ENCODE peak calls at places on chromosomes 12 and 14, in eight cellular contexts. I is right cardiac atrium; H is heart left ventricle; L is right lobe of liver; F is endothelial cell of umbilical vein; Y is colonic mucosa; G is CD4-positive, alpha-beta memory T cell; N is mammary epithelial cell. M is an unnamed sample.

GRCh38 chr12:14313379-14313778 is 52.1 kb upstream of the ATF7IP start:
- DNase-seq in I (no peak), H (no peak), L (no peak), F (no peak), Y (no peak), G (no peak), N (peak; percentile 19), M (no peak)

GRCh38 chr14:55170526-55170925 is 20.9 kb downstream of the DLGAP5 start:
- DNase-seq in I (no peak), H (no peak), L (no peak), F (no peak), Y (no peak), G (no peak), N (no peak), M (no peak)

GRCh38 chr14:81313775-81314429 is 86.2 kb downstream of the STON2 start:
- DNase-seq in I (no peak), H (no peak), L (no peak), F (no peak), Y (no peak), G (no peak), N (peak; percentile 90), M (no peak)

GRCh38 chr12:28578361-28578760 is 388.1 kb downstream of the CCDC91 start:
- DNase-seq in I (no peak), H (no peak), L (no peak), F (no peak), Y (no peak), G (no peak), N (no peak), M (peak; percentile 31)

GRCh38 chr12:5511644-5512584 is 80.0 kb downstream of the NTF3 start:
- DNase-seq in I (peak; percentile 66), H (no peak), L (no peak), F (peak; percentile 26), Y (peak; percentile 52), G (no peak), N (no peak), M (no peak)

GRCh38 chr14:95291859-95292542 is 27.7 kb downstream of the CLMN start:
- DNase-seq in I (peak; percentile 75), H (peak; percentile 86), L (no peak), F (peak; percentile 62), Y (peak; percentile 70), G (no peak), N (peak; percentile 75), M (peak; percentile 90)

GRCh38 chr14:64235652-64236640 is 58.2 kb downstream of the ESR2 start:
- DNase-seq in I (no peak), H (no peak), L (no peak), F (no peak), Y (no peak), G (no peak), N (no peak), M (no peak)

GRCh38 chr14:68695326-68695768 is 97.5 kb downstream of the ZFP36L1 start:
- DNase-seq in I (peak; percentile 39), H (no peak), L (peak; percentile 20), F (peak; percentile 96), Y (no peak), G (no peak), N (peak; percentile 100), M (peak; percentile 84)

GRCh38 chr12:1922075-1922709 is 3.7 kb upstream of the CACNA2D4 start:
- DNase-seq in I (no peak), H (no peak), L (no peak), F (no peak), Y (peak; percentile 17), G (no peak), N (no peak), M (no peak)

GRCh38 chr14:68631691-68632590 is 160.9 kb downstream of the ZFP36L1 start:
- DNase-seq in I (peak; percentile 62), H (no peak), L (no peak), F (no peak), Y (peak; percentile 15), G (no peak), N (no peak), M (no peak)

GRCh38 chr12:14664434-14665023 is 31.9 kb downstream of the GUCY2C start:
- DNase-seq in I (no peak), H (no peak), L (no peak), F (peak; percentile 57), Y (peak; percentile 56), G (peak; percentile 47), N (peak; percentile 23), M (no peak)

GRCh38 chr12:112175361-112176155 is 50.2 kb downstream of the TRAFD1 start:
- DNase-seq in I (no peak), H (no peak), L (no peak), F (no peak), Y (no peak), G (no peak), N (no peak), M (peak; percentile 35)

GRCh38 chr12:53953831-53954693 is 641 bp upstream of the HOXC12 start:
- DNase-seq in I (no peak), H (no peak), L (no peak), F (no peak), Y (no peak), G (no peak), N (no peak), M (no peak)

GRCh38 chr12:116274552-116275375 is 2.7 kb downstream of the MED13L start:
- DNase-seq in I (no peak), H (no peak), L (no peak), F (no peak), Y (no peak), G (no peak), N (no peak), M (no peak)
- H3K4me3 ChIP-seq in I (peak overlapping the region; percentile 82), H (peak overlapping the region; percentile 78), L (no peak overlapping the region), F (no peak overlapping the region), Y (peak overlapping the region; percentile 60), G (no peak overlapping the region), N (peak overlapping the region; percentile 91), M (peak overlapping the region; percentile 58)

GRCh38 chr14:92622311-92622710 is 108.7 kb downstream of the RIN3 start:
- DNase-seq in I (no peak), H (no peak), L (no peak), F (no peak), Y (no peak), G (no peak), N (no peak), M (no peak)

GRCh38 chr14:92627707-92628215 is 114.2 kb downstream of the RIN3 start:
- DNase-seq in I (no peak), H (no peak), L (no peak), F (no peak), Y (no peak), G (no peak), N (no peak), M (no peak)

GRCh38 chr14:92626041-92626440 is 112.5 kb downstream of the RIN3 start:
- DNase-seq in I (no peak), H (no peak), L (no peak), F (no peak), Y (no peak), G (no peak), N (no peak), M (no peak)

GRCh38 chr14:92624764-92625163 is 111.2 kb downstream of the RIN3 start:
- DNase-seq in I (no peak), H (no peak), L (no peak), F (no peak), Y (no peak), G (no peak), N (no peak), M (no peak)

DNA sequence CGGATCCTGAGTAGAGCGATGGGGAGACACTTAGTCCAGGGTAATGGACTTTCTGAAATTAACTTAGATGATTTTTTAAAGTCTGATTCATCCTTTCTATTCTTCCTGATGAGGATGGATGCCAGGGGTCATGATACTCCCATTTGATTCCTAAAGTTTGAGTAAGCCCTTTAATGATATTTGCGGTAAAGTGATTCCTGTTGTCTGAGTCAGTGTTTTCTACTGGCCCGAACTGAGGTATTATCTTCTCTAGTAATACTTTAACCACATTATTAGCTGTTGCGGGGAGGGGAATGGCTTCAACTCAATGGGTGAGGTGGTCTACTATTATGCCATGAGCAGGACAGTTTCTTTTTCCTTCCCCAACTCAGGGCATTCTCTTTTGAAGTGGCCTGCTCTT is 111.6 kb downstream of the RIN3 start:
- DNase-seq in I (no peak), H (no peak), L (no peak), F (no peak), Y (no peak), G (no peak), N (peak; percentile 87), M (no peak)
- H3K9me3 ChIP-seq in I (no peaks in the 10 kb centered on the region), H (peaks cover 30% of the 10 kb centered on the region), L (no peaks in the 10 kb centered on the region), F (no peaks in the 10 kb centered on the region), Y (no peaks in the 10 kb centered on the region), G (peaks cover 10% of the 10 kb centered on the region), N (peaks cover 32% of the 10 kb centered on the region), M (peaks cover 3% of the 10 kb centered on the region)

GRCh38 chr12:7934560-7935463 is 1.2 kb downstream of the SLC2A3 start:
- DNase-seq in I (no peak), H (no peak), L (no peak), F (peak; percentile 7), Y (no peak), G (peak; percentile 8), N (no peak), M (no peak)

GRCh38 chr12:7933255-7933726 is 2.7 kb downstream of the SLC2A3 start:
- DNase-seq in I (peak; percentile 72), H (peak; percentile 86), L (no peak), F (peak; percentile 93), Y (peak; percentile 59), G (peak; percentile 82), N (peak; percentile 85), M (peak; percentile 78)

GRCh38 chr12:7935464-7935772 is 569 bp downstream of the SLC2A3 start:
- DNase-seq in I (no peak), H (no peak), L (no peak), F (no peak), Y (no peak), G (no peak), N (no peak), M (no peak)

GRCh38 chr12:7935773-7936581 is at the start of gene SLC2A3:
- DNase-seq in I (peak; percentile 30), H (peak; percentile 72), L (no peak), F (peak; percentile 85), Y (peak; percentile 63), G (peak; percentile 91), N (peak; percentile 36), M (peak; percentile 57)

GRCh38 chr12:7934153-7934552 is 1.8 kb downstream of the SLC2A3 start:
- DNase-seq in I (no peak), H (no peak), L (no peak), F (peak; percentile 13), Y (no peak), G (peak; percentile 26), N (no peak), M (no peak)
- H3K4me3 ChIP-seq in I (peak overlapping the region; percentile 88), H (peak overlapping the region; percentile 74), L (peak overlapping the region; percentile 34), F (peak overlapping the region; percentile 46), Y (peak overlapping the region; percentile 46), G (peak overlapping the region; percentile 84), N (peak overlapping the region; percentile 64), M (peak overlapping the region; percentile 55)

DNA sequence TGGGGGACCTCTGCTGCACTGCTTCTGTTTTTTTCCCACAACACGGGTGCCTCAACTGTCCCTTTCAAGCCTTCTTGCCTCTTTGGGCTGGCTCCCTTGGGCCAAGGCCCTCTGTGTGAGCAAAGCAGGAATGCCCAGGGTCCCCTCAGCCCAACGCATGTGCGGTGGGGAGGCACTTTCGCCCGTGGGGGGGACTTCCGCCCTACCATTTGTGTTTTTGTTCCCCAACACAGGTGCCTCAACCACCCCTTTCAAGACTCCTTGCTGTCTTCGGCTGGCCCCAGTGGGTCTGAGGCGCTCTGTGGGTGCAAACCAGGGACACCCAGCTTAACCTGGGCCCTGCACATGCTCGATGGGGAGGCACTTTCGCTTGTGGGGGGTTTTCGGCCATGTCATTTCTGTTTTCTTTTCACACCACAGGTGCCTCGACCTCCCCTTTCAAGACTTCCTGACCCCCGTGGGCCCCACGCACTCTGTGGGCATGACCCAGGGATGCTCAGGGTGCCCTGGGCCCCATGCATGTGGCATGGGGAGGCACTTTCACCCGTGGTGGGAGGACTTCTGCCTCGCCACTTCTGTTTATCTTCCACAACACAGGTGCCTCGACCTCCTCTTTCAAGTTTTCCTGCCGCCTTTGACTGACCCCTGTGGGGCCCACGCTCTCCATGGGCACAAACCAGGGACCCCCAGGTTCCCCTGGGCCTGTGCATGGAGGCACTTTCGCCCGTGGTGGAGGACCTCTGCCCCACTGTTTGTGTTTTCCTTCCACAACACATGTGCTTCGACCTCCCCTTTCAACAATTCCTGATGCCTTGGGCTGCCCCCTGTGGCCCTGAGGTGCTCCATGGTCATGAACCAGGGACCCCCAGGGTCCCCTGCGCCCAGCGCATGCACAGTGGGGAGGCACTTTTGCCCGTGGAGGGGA is 365.7 kb downstream of the ALG10 start:
- DNase-seq in I (no peak), H (no peak), L (no peak), F (no peak), Y (no peak), G (no peak), N (no peak), M (no peak)
- H3K9me3 ChIP-seq in I (no peaks in the 10 kb centered on the region), H (no peaks in the 10 kb centered on the region), L (no peaks in the 10 kb centered on the region), F (peaks cover 4% of the 10 kb centered on the region), Y (no peaks in the 10 kb centered on the region), G (no peaks in the 10 kb centered on the region), N (peaks cover 73% of the 10 kb centered on the region), M (peaks cover 10% of the 10 kb centered on the region)